ENCODE peak calls at places on chromosomes 7 and 10, in four cellular contexts. One of them, this sample, is unnamed.

GRCh38 chr10:7945025-7945424 is 109.5 kb upstream of the GATA3 start:
- DNase-seq in tibial nerve: no peak
- DNase-seq in activated CD4-positive, CD25-positive, alpha-beta regulatory T cell: no peak
- DNase-seq in GM12891: no peak
- DNase-seq in this sample: no peak

GRCh38 chr10:88994034-88994433 is 3.4 kb downstream of the FAS start:
- DNase-seq in tibial nerve: no peak
- DNase-seq in activated CD4-positive, CD25-positive, alpha-beta regulatory T cell: no peak
- DNase-seq in GM12891: no peak
- DNase-seq in this sample: no peak

GRCh38 chr10:46231087-46231486 is 55.7 kb upstream of the ANTXRL start:
- DNase-seq in tibial nerve: no peak
- DNase-seq in activated CD4-positive, CD25-positive, alpha-beta regulatory T cell: no peak
- DNase-seq in GM12891: no peak
- DNase-seq in this sample: no peak

GRCh38 chr10:112950714-112951348 is 784 bp downstream of the TCF7L2 start:
- DNase-seq in tibial nerve: peak
- DNase-seq in activated CD4-positive, CD25-positive, alpha-beta regulatory T cell: no peak
- DNase-seq in GM12891: no peak
- DNase-seq in this sample: peak

GRCh38 chr10:59057350-59057749 is 119.1 kb upstream of the PHYHIPL start:
- DNase-seq in tibial nerve: no peak
- DNase-seq in activated CD4-positive, CD25-positive, alpha-beta regulatory T cell: no peak
- DNase-seq in GM12891: no peak
- DNase-seq in this sample: no peak

GRCh38 chr10:30980951-30981616 is 50.6 kb downstream of the ZNF438 start:
- DNase-seq in tibial nerve: peak
- DNase-seq in activated CD4-positive, CD25-positive, alpha-beta regulatory T cell: no peak
- DNase-seq in GM12891: no peak
- DNase-seq in this sample: no peak

GRCh38 chr7:132930881-132931280 is 151.0 kb downstream of the CHCHD3 start:
- DNase-seq in tibial nerve: no peak
- DNase-seq in activated CD4-positive, CD25-positive, alpha-beta regulatory T cell: no peak
- DNase-seq in GM12891: no peak
- DNase-seq in this sample: peak

GRCh38 chr7:108805808-108806397 is 236.2 kb downstream of the DNAJB9 start:
- DNase-seq in tibial nerve: no peak
- DNase-seq in activated CD4-positive, CD25-positive, alpha-beta regulatory T cell: no peak
- DNase-seq in GM12891: no peak
- DNase-seq in this sample: peak

GRCh38 chr7:157299613-157300405 is 37.0 kb upstream of the DNAJB6 start:
- DNase-seq in tibial nerve: no peak
- DNase-seq in activated CD4-positive, CD25-positive, alpha-beta regulatory T cell: no peak
- DNase-seq in GM12891: no peak
- DNase-seq in this sample: no peak

GRCh38 chr10:86350897-86351296 is 15.7 kb downstream of the GRID1 start:
- DNase-seq in tibial nerve: no peak
- DNase-seq in activated CD4-positive, CD25-positive, alpha-beta regulatory T cell: no peak
- DNase-seq in GM12891: no peak
- DNase-seq in this sample: no peak

GRCh38 chr10:3499120-3499519 is 285.9 kb downstream of the KLF6 start:
- DNase-seq in tibial nerve: no peak
- DNase-seq in activated CD4-positive, CD25-positive, alpha-beta regulatory T cell: no peak
- DNase-seq in GM12891: no peak
- DNase-seq in this sample: no peak

GRCh38 chr10:68096913-68097509 is 12.3 kb upstream of the MYPN start:
- DNase-seq in tibial nerve: no peak
- DNase-seq in activated CD4-positive, CD25-positive, alpha-beta regulatory T cell: no peak
- DNase-seq in GM12891: no peak
- DNase-seq in this sample: peak

This sample was measured in D341Med.